ENCODE peak calls at places on chromosome 3, in nine cellular contexts. X is mammary epithelial cell, D is heart right ventricle, O is fibroblast of lung, G is MM.1S, U is neural progenitor cell, E is heart left ventricle, W is GM23248, H is body of pancreas. K is an unnamed sample.

GRCh38 chr3:189294649-189295048 is 122.9 kb downstream of the TPRG1 start:
- DNase-seq in X (no peak), D (no peak), O (no peak), G (no peak), U (no peak), E (no peak), W (no peak), H (no peak), K (no peak)

GRCh38 chr3:17372811-17373210 is 369.6 kb downstream of the TBC1D5 start:
- DNase-seq in X (peak; percentile 9), D (no peak), O (peak; percentile 29), G (no peak), U (no peak), E (no peak), W (peak; percentile 64), H (no peak), K (no peak)

GRCh38 chr3:194933465-194933864 is 247.8 kb downstream of the FAM43A start:
- DNase-seq in X (no peak), D (no peak), O (no peak), G (no peak), U (no peak), E (no peak), W (no peak), H (no peak), K (no peak)

GRCh38 chr3:39254806-39255449 is 24.9 kb downstream of the CX3CR1 start:
- DNase-seq in X (peak; percentile 45), D (no peak), O (peak; percentile 77), G (no peak), U (no peak), E (no peak), W (peak; percentile 75), H (no peak), K (no peak)

GRCh38 chr3:152402698-152403456 is 134.1 kb downstream of the MBNL1 start:
- DNase-seq in X (no peak), D (no peak), O (peak; percentile 81), G (no peak), U (no peak), E (no peak), W (no peak), H (no peak), K (no peak)

GRCh38 chr3:37912052-37912733 is 50.5 kb downstream of the CTDSPL start:
- DNase-seq in X (peak; percentile 7), D (no peak), O (no peak), G (no peak), U (no peak), E (no peak), W (no peak), H (no peak), K (no peak)

GRCh38 chr3:197376020-197376419 is 77.6 kb upstream of the DLG1 start:
- DNase-seq in X (peak; percentile 95), D (no peak), O (peak; percentile 52), G (no peak), U (no peak), E (no peak), W (no peak), H (no peak), K (no peak)

GRCh38 chr3:127729556-127730056 is 56.9 kb downstream of the ABTB1 start:
- DNase-seq in X (no peak), D (no peak), O (no peak), G (no peak), U (no peak), E (no peak), W (no peak), H (peak; percentile 46), K (no peak)

GRCh38 chr3:136255672-136256406 is 5.7 kb downstream of the PCCB start:
- DNase-seq in X (no peak), D (no peak), O (no peak), G (no peak), U (no peak), E (no peak), W (no peak), H (no peak), K (no peak)

GRCh38 chr3:126100688-126101301 is 16.9 kb upstream of the SLC41A3 start:
- DNase-seq in X (peak; percentile 33), D (no peak), O (peak; percentile 86), G (no peak), U (no peak), E (no peak), W (peak; percentile 59), H (no peak), K (peak; percentile 49)

GRCh38 chr3:72137865-72138861 is 353.2 kb upstream of the PROK2 start:
- DNase-seq in X (no peak), D (peak; percentile 30), O (no peak), G (no peak), U (no peak), E (peak; percentile 67), W (no peak), H (no peak), K (no peak)

GRCh38 chr3:12444582-12445468 is 39.5 kb upstream of the TSEN2 start:
- DNase-seq in X (peak; percentile 76), D (peak; percentile 45), O (peak; percentile 53), G (no peak), U (peak; percentile 50), E (no peak), W (no peak), H (no peak), K (no peak)

GRCh38 chr3:42037318-42037945 is 53.7 kb upstream of the TRAK1 start:
- DNase-seq in X (no peak), D (no peak), O (no peak), G (no peak), U (no peak), E (no peak), W (no peak), H (no peak), K (no peak)

GRCh38 chr3:64445318-64446300 is 220.3 kb upstream of the PRICKLE2 start:
- DNase-seq in X (no peak), D (peak; percentile 34), O (peak; percentile 51), G (no peak), U (peak; percentile 85), E (peak; percentile 26), W (peak; percentile 56), H (peak; percentile 60), K (no peak)

GRCh38 chr3:101677436-101678286 is 729 bp upstream of the ZBTB11 start:
- DNase-seq in X (no peak), D (peak; percentile 30), O (no peak), G (no peak), U (peak; percentile 43), E (peak; percentile 32), W (no peak), H (no peak), K (no peak)

GRCh38 chr3:170410428-170411029 is 8.1 kb upstream of the CLDN11 start:
- DNase-seq in X (no peak), D (no peak), O (no peak), G (peak; percentile 51), U (no peak), E (no peak), W (peak; percentile 49), H (peak; percentile 22), K (no peak)

DNA sequence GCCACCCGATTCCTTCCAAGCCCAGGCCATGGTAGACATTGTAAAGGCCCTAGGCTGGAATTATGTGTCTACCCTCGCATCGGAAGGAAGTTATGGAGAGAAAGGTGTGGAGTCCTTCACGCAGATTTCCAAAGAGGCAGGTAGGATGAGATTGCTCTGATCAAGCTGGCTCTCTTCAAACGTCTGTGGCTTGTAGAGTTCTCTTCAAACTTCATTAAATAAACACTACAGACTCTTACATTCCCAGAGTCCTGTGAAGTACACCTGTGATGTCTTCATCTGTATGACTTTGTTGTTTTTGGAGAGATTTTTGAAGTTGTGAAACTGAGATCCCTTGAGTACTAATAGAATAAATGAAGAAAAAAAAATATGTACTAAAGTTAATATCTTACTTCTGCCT is 285.6 kb downstream of the GRM7 start:
- DNase-seq in X (no peak), D (no peak), O (no peak), G (no peak), U (no peak), E (no peak), W (no peak), H (no peak), K (no peak)
- H3K9me3 ChIP-seq in X (no peaks in the 10 kb centered on the region), D (no peaks in the 10 kb centered on the region), O (no peaks in the 10 kb centered on the region), G (no peaks in the 10 kb centered on the region), U (no peaks in the 10 kb centered on the region), E (no peaks in the 10 kb centered on the region), W (no peaks in the 10 kb centered on the region), H (no peaks in the 10 kb centered on the region), K (no peaks in the 10 kb centered on the region)

GRCh38 chr3:14522129-14522691 is 17.9 kb downstream of the GRIP2 start:
- DNase-seq in X (no peak), D (peak; percentile 81), O (no peak), G (no peak), U (no peak), E (peak; percentile 91), W (no peak), H (no peak), K (peak; percentile 94)

GRCh38 chr3:14524311-14524711 is 15.8 kb downstream of the GRIP2 start:
- DNase-seq in X (no peak), D (no peak), O (no peak), G (no peak), U (no peak), E (peak; percentile 87), W (no peak), H (no peak), K (peak; percentile 96)

GRCh38 chr3:14521611-14522010 is 18.5 kb downstream of the GRIP2 start:
- DNase-seq in X (no peak), D (no peak), O (no peak), G (no peak), U (no peak), E (no peak), W (no peak), H (no peak), K (peak; percentile 21)

GRCh38 chr3:14523792-14524191 is 16.4 kb downstream of the GRIP2 start:
- DNase-seq in X (no peak), D (no peak), O (peak; percentile 21), G (no peak), U (peak; percentile 32), E (no peak), W (peak; percentile 25), H (no peak), K (peak; percentile 68)

DNA sequence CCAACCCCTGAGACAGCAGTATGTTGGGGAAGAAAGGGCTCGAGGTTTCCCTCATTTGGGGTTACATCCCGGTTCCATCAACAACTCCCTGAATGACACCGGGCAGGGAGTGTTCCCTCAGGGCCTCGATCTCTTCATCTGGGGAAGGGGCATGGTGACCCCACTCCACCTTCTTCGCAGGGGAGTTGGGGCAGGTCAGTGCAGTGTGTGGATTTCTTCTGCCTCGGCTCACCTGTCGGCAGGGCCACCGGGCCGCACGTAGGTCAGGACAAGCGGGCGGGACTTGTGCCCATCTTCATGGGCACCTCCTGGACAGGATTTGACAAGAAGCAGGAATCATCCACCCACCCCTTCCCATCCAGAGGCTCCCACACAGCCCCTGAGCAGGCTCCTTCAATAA is 17.4 kb downstream of the GRIP2 start:
- DNase-seq in X (no peak), D (no peak), O (no peak), G (no peak), U (no peak), E (no peak), W (no peak), H (no peak), K (peak; percentile 44)
- H3K27ac ChIP-seq in X (no peak overlapping the region), D (peak overlapping the region; percentile 90), O (no peak overlapping the region), G (no peak overlapping the region), U (no peak overlapping the region), E (peak overlapping the region; percentile 83), W (no peak overlapping the region), H (no peak overlapping the region), K (peak overlapping the region; percentile 97)

GRCh38 chr3:21297304-21297703 is 453.7 kb downstream of the ZNF385D start:
- DNase-seq in X (no peak), D (no peak), O (no peak), G (no peak), U (no peak), E (no peak), W (no peak), H (no peak), K (no peak)
- H3K9me3 ChIP-seq in X (no peaks in the 10 kb centered on the region), D (no peaks in the 10 kb centered on the region), O (no peaks in the 10 kb centered on the region), G (no peaks in the 10 kb centered on the region), U (no peaks in the 10 kb centered on the region), E (peaks cover 23% of the 10 kb centered on the region), W (no peaks in the 10 kb centered on the region), H (peaks cover 5% of the 10 kb centered on the region), K (no peaks in the 10 kb centered on the region)

GRCh38 chr3:69354948-69355347 is 30.9 kb downstream of the FRMD4B start:
- DNase-seq in X (peak; percentile 52), D (no peak), O (peak; percentile 23), G (no peak), U (no peak), E (no peak), W (peak; percentile 12), H (no peak), K (no peak)
- H3K27ac ChIP-seq in X (no peak overlapping the region), D (no peak overlapping the region), O (no peak overlapping the region), G (no peak overlapping the region), U (no peak overlapping the region), E (no peak overlapping the region), W (no peak overlapping the region), H (no peak overlapping the region), K (no peak overlapping the region)

K was measured in gastrocnemius medialis.